ENCODE peak calls at places on chromosome X, in ten cellular contexts. F, X, A, Q, B, P, W, Y, G and J are unnamed samples.
A peak's percentile ranks its signal among the peaks of the same experiment; 100 is the strongest.

GRCh38 chrX:124215786-124216185 is 116.7 kb upstream of the TEX13D start:
- DNase-seq in Q (no peak), W (no peak), G (no peak), P (no peak), X (no peak), A (no peak), F (no peak), Y (no peak), B (no peak), J (no peak)

GRCh38 chrX:14832151-14832550 is 40.7 kb downstream of the FANCB start:
- DNase-seq in W (no peak), F (peak; percentile 6), P (peak; percentile 30), Y (no peak), X (peak; percentile 17), G (no peak), B (no peak), Q (no peak), A (peak; percentile 13), J (no peak)

GRCh38 chrX:119201570-119201969 is 34.5 kb upstream of the PGRMC1 start:
- DNase-seq in P (no peak), A (no peak), F (no peak), B (no peak), W (no peak), X (no peak), G (no peak), Y (no peak), Q (no peak), J (no peak)

GRCh38 chrX:125293792-125294780 is 25.6 kb upstream of the TEX13C start:
- DNase-seq in P (no peak), A (no peak), X (peak; percentile 0), Y (no peak), W (no peak), Q (no peak), F (no peak), G (no peak), B (no peak), J (no peak)

GRCh38 chrX:155899366-155899765 is 18.2 kb downstream of the VAMP7 start:
- DNase-seq in G (no peak), A (no peak), B (no peak), Q (no peak), X (no peak), Y (no peak), P (no peak), F (no peak), W (no peak), J (no peak)

GRCh38 chrX:37825225-37825842 is 22.0 kb downstream of the DYNLT3 start:
- DNase-seq in B (peak; percentile 44), W (peak; percentile 55), Q (peak; percentile 40), G (peak; percentile 68), Y (peak; percentile 12), P (peak; percentile 32), F (no peak), A (peak; percentile 37), X (peak; percentile 51), J (peak; percentile 66)

GRCh38 chrX:71489540-71489939 is 43.4 kb upstream of the OGT start:
- DNase-seq in F (no peak), A (no peak), B (no peak), Y (no peak), P (no peak), X (no peak), W (no peak), G (no peak), Q (no peak), J (no peak)

GRCh38 chrX:148629435-148629834 is 129.0 kb downstream of the AFF2 start:
- DNase-seq in W (no peak), G (no peak), P (no peak), X (no peak), F (no peak), Q (no peak), B (no peak), A (no peak), Y (no peak), J (no peak)

GRCh38 chrX:19121898-19122640 is at the start of gene ADGRG2:
- DNase-seq in X (peak; percentile 24), F (no peak), G (peak; percentile 70), Y (peak; percentile 71), W (no peak), A (peak; percentile 22), B (no peak), P (no peak), Q (peak; percentile 68), J (no peak)

GRCh38 chrX:9278475-9279270 is 186.2 kb upstream of the TBL1X start:
- DNase-seq in W (no peak), A (no peak), Q (no peak), B (no peak), G (no peak), Y (no peak), P (peak; percentile 6), X (peak; percentile 10), F (no peak), J (no peak)

GRCh38 chrX:24097741-24098140 is 43.0 kb downstream of the EIF2S3 start:
- DNase-seq in Y (no peak), X (no peak), P (peak; percentile 23), B (no peak), Q (no peak), F (no peak), W (no peak), A (no peak), G (no peak), J (no peak)

GRCh38 chrX:119981286-119982070 is 37.9 kb upstream of the NKAP start:
- DNase-seq in B (no peak), G (no peak), W (no peak), A (peak; percentile 76), X (peak; percentile 43), F (no peak), P (peak; percentile 71), Q (peak; percentile 63), Y (peak; percentile 61), J (peak; percentile 34)

GRCh38 chrX:103356897-103357296 is 591 bp downstream of the TCEAL9 start:
- DNase-seq in F (no peak), G (no peak), A (no peak), Q (peak; percentile 31), Y (peak; percentile 29), B (no peak), P (peak; percentile 25), X (peak; percentile 28), W (no peak), J (no peak)

GRCh38 chrX:106957856-106958255 is 37.7 kb downstream of the CLDN2 start:
- DNase-seq in G (no peak), W (no peak), Y (no peak), X (no peak), P (no peak), Q (no peak), B (no peak), F (no peak), A (no peak), J (no peak)

GRCh38 chrX:96611619-96612362 is 72.9 kb upstream of the DIAPH2 start:
- DNase-seq in Y (peak; percentile 58), B (no peak), Q (peak; percentile 18), W (no peak), F (no peak), G (no peak), X (peak; percentile 5), P (no peak), A (peak; percentile 65), J (no peak)

GRCh38 chrX:139759637-139760036 is 51.7 kb upstream of the MCF2 start:
- DNase-seq in Y (no peak), F (no peak), Q (peak; percentile 24), A (peak; percentile 55), P (peak; percentile 23), B (no peak), X (peak; percentile 39), W (no peak), G (no peak), J (peak; percentile 12)

GRCh38 chrX:11172413-11172812 is 61.3 kb downstream of the HCCS start:
- DNase-seq in G (no peak), A (no peak), W (no peak), Q (no peak), X (no peak), P (no peak), Y (no peak), B (no peak), F (no peak), J (no peak)
- H3K27me3 ChIP-seq in G (no peaks in the 10 kb centered on the region), A (no peaks in the 10 kb centered on the region), W (no peaks in the 10 kb centered on the region), Q (no peaks in the 10 kb centered on the region), X (no peaks in the 10 kb centered on the region), P (no peaks in the 10 kb centered on the region), Y (no peaks in the 10 kb centered on the region), B (no peaks in the 10 kb centered on the region), F (no peaks in the 10 kb centered on the region), J (no peaks in the 10 kb centered on the region)

GRCh38 chrX:40240844-40241243 is 143.1 kb upstream of the BCOR start:
- DNase-seq in W (no peak), Y (no peak), Q (no peak), P (no peak), F (no peak), B (no peak), A (no peak), X (no peak), G (no peak), J (no peak)

GRCh38 chrX:40243699-40244098 is 145.9 kb upstream of the BCOR start:
- DNase-seq in Q (peak; percentile 45), B (no peak), Y (peak; percentile 48), W (no peak), X (no peak), P (peak; percentile 91), F (no peak), A (no peak), G (no peak), J (no peak)

DNA sequence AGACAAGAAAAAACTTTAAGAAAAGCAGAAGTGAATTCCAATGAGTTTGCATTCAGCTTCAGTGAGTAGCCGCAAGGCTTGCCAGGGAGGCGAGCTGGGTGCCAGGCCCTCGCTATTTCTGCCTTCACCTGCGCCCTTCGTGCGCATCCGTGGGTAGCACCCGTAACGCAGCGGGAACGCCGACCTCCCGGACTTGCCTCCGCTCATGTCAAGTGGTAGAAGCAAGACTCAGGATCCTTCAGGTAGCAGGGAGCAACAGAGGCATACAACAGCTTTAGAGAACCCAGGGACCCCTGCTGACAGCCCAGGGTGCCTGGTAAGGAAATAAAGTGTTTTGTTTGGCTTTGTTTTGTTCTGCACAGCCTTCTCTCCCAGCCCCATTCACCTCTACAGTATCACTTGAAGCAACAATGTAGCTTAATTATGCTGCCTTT is 140.0 kb upstream of the BCOR start:
- DNase-seq in A (no peak), P (no peak), X (no peak), W (no peak), Q (peak; percentile 67), Y (no peak), F (no peak), G (no peak), B (no peak), J (no peak)
- H3K27ac ChIP-seq in A (no peak overlapping the region), P (no peak overlapping the region), X (no peak overlapping the region), W (no peak overlapping the region), Q (no peak overlapping the region), Y (no peak overlapping the region), F (no peak overlapping the region), G (no peak overlapping the region), B (no peak overlapping the region), J (no peak overlapping the region)

GRCh38 chrX:66634272-66634671 is 4.6 kb downstream of the EDA2R start:
- DNase-seq in F (no peak), W (no peak), A (no peak), G (no peak), Q (no peak), B (no peak), X (no peak), P (no peak), Y (no peak), J (no peak)
- H3K4me3 ChIP-seq in F (no peak overlapping the region), W (no peak overlapping the region), A (no peak overlapping the region), G (no peak overlapping the region), Q (no peak overlapping the region), B (no peak overlapping the region), X (no peak overlapping the region), P (no peak overlapping the region), Y (no peak overlapping the region), J (no peak overlapping the region)

DNA sequence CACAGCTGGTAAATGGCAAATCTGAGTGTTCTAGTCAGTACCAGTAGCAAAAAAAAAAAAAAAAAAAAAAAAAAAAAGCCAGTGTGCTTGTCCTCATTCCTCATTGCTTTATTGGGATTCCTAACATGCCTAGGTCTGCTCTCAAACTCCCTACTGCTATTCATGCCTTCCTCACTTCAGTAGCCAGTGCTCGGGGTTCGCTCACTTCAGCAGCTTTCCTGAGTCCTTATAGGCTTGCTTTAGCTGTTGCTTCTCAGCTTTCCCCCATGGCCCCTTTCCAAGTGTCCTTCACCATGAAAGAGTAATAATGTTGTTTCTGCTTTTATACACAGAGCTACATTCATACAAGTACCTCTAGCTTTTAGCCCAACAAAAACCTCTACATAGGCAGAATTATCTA is 30.8 kb downstream of the SLITRK2 start:
- DNase-seq in G (no peak), P (no peak), Y (no peak), A (peak; percentile 60), F (no peak), B (no peak), W (no peak), Q (no peak), X (no peak), J (no peak)
- H3K27me3 ChIP-seq in G (no peaks in the 10 kb centered on the region), P (no peaks in the 10 kb centered on the region), Y (no peaks in the 10 kb centered on the region), A (no peaks in the 10 kb centered on the region), F (no peaks in the 10 kb centered on the region), B (no peaks in the 10 kb centered on the region), W (no peaks in the 10 kb centered on the region), Q (no peaks in the 10 kb centered on the region), X (no peaks in the 10 kb centered on the region), J (no peaks in the 10 kb centered on the region)